ENCODE peak calls at places on chromosomes 16 and 17, in six cellular contexts. Z is stomach, E is K562, I is transverse colon, N is ovary, D is suprapubic skin. X is an unnamed sample. For H3K4me1, the result is how much of the 10 kb centered on the place peaks cover.

GRCh38 chr17:37801131-37801530 is 56.3 kb upstream of the HNF1B start:
- DNase-seq in E (no peak), N (no peak), D (no peak), Z (no peak), I (no peak), X (no peak)

GRCh38 chr17:60534010-60534555 is 8.0 kb upstream of the APPBP2 start:
- DNase-seq in Z (no peak), E (no peak), N (no peak), I (no peak), D (no peak), X (no peak)

GRCh38 chr17:31571124-31571892 is 179.8 kb downstream of the RAB11FIP4 start:
- DNase-seq in E (no peak), Z (peak), N (peak), I (peak), D (peak), X (peak)

GRCh38 chr17:67942810-67943209 is 53.5 kb downstream of the C17orf58 start:
- DNase-seq in I (no peak), D (no peak), N (no peak), Z (no peak), E (peak), X (no peak)

GRCh38 chr16:22797551-22797950 is 16.4 kb upstream of the HS3ST2 start:
- DNase-seq in Z (no peak), N (no peak), I (no peak), D (no peak), E (no peak), X (no peak)

GRCh38 chr16:30003670-30004423 is 7.0 kb downstream of the DOC2A start:
- DNase-seq in D (no peak), N (no peak), E (no peak), I (no peak), Z (no peak), X (no peak)

GRCh38 chr16:87652386-87652785 is 50.1 kb downstream of the JPH3 start:
- DNase-seq in E (no peak), D (no peak), I (no peak), Z (no peak), N (no peak), X (no peak)

GRCh38 chr16:71552698-71553503 is 24.0 kb downstream of the TAT start:
- DNase-seq in D (no peak), I (no peak), Z (no peak), E (no peak), N (no peak), X (no peak)

GRCh38 chr16:88306860-88307545 is 75.8 kb upstream of the ZNF469 start:
- DNase-seq in D (no peak), Z (no peak), E (no peak), I (no peak), N (peak), X (no peak)

GRCh38 chr17:72121164-72122001 is 563 bp downstream of the SOX9 start:
- DNase-seq in Z (peak), E (no peak), D (peak), I (peak), N (no peak), X (no peak)

GRCh38 chr16:30656974-30657865 is 1.0 kb upstream of the FBRS start:
- DNase-seq in I (peak), E (no peak), N (no peak), Z (no peak), D (no peak), X (no peak)

GRCh38 chr17:21573961-21574610 is 118.2 kb upstream of the KCNJ18 start:
- DNase-seq in Z (peak), E (no peak), N (peak), D (no peak), I (peak), X (peak)

GRCh38 chr16:61730997-61731396 is 305.2 kb downstream of the CDH8 start:
- DNase-seq in I (no peak), Z (no peak), E (no peak), D (no peak), N (no peak), X (no peak)

GRCh38 chr16:75236232-75236631 is 15.2 kb downstream of the BCAR1 start:
- DNase-seq in D (no peak), E (no peak), I (no peak), N (no peak), Z (no peak), X (no peak)

GRCh38 chr17:18377437-18378204 is at the start of gene EVPLL:
- DNase-seq in E (no peak), N (no peak), I (peak), D (no peak), Z (peak), X (peak)

GRCh38 chr17:4969551-4970231 is 2.1 kb upstream of the SPAG7 start:
- DNase-seq in I (no peak), D (no peak), Z (no peak), N (no peak), E (no peak), X (no peak)

GRCh38 chr16:11586375-11586855 is 304 bp downstream of the LITAF start:
- DNase-seq in N (no peak), D (no peak), E (no peak), I (no peak), Z (no peak), X (no peak)

DNA sequence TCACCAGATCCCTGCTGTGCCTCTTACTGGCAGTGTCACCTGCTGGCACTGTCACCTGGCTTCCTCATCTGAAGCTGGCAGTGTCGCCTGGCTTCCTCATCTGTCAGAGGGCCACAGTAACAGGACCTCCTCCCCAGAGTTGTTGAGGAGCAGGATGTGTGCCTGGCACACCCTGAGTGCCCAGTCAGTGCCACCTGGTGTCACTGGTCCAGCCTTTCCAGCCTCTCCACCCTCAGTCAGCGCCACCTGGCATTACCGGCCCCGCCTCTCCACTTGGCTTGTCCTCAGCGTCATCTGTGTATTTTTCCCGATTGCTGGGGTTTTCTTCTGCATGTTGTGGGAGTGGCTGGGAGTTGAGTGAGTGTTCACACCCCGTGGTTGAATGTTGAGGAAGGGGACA is 37.9 kb downstream of the USP10 start:
- DNase-seq in Z (peak), E (no peak), D (no peak), I (peak), N (no peak), X (no peak)
- H3K4me1 ChIP-seq in Z (half or more), E (under half), D (half or more), I (half or more), N (under half), X (under half)

GRCh38 chr16:10371592-10371991 is 14.3 kb upstream of the ATF7IP2 start:
- DNase-seq in Z (no peak), I (no peak), N (no peak), D (no peak), E (no peak), X (no peak)
- TF ChIP-seq EP300 in Z (no peak), I (no peak), N (no peak), D (no peak), E (no peak), X (no peak)

GRCh38 chr17:42252528-42253172 is 23.5 kb downstream of the STAT5B start:
- DNase-seq in I (no peak), D (no peak), E (no peak), N (no peak), Z (no peak), X (no peak)

GRCh38 chr17:42253173-42253545 is 23.0 kb downstream of the STAT5B start:
- DNase-seq in D (no peak), Z (no peak), E (no peak), I (no peak), N (no peak), X (no peak)

GRCh38 chr17:42253601-42254000 is 22.6 kb downstream of the STAT5B start:
- DNase-seq in Z (no peak), I (no peak), E (no peak), N (no peak), D (no peak), X (no peak)

GRCh38 chr17:42249681-42250446 is 26.3 kb downstream of the STAT5B start:
- DNase-seq in D (no peak), N (no peak), E (no peak), I (no peak), Z (no peak), X (no peak)

DNA sequence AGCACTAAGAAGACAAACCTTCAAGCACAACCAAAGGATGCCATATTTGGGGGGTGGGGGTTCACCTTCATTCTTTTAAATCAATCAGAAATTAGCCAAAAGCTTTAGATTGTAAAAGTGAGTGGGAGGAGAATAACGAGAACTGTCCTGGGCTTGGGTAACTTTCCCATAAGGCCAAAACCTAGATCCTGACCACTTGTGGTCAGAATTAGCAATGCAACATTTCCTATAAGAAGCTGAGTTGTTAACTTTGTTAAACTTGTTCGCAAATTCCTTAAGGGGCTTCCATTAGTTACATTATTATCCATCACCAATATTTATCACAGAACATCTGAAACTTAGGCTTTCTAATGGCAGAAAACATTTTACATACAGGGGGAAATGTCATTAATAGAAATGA is 25.1 kb downstream of the STAT5B start:
- DNase-seq in I (no peak), E (peak), D (no peak), N (no peak), Z (no peak), X (no peak)
- H3K4me1 ChIP-seq in I (under half), E (under half), D (under half), N (under half), Z (under half), X (under half)

DNA sequence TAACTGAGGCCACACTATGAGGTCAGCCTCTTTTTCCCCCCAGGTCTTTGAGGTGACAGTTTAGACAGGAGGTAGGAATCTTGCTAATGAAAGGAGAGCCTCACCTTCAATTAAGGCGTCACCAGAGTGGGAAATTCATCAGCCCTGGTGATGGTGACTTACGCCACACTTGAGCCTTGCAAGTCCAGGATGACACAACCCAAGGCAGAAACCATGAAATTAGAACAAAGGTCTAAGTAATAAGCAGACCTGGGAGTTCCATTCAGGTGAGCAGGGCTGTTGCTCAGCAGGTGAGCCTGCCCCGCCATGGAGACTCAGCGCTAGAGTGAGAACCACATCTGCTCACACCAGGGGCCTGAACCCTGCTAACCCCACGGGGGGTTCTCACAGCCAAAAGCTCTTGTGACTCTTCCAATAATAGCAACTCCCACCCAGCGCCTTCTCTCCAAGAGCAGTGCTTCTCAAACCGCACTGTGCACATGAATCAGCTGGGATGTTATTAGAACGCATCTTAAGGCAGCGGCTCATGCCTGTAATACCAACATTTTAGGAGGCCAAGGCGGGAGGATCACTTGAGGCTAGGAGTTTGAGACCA is 28.7 kb upstream of the KIFC3 start:
- DNase-seq in D (no peak), I (no peak), Z (no peak), E (no peak), N (no peak), X (no peak)
- TF ChIP-seq EP300 in D (no peak), I (no peak), Z (no peak), E (no peak), N (no peak), X (no peak)

DNA sequence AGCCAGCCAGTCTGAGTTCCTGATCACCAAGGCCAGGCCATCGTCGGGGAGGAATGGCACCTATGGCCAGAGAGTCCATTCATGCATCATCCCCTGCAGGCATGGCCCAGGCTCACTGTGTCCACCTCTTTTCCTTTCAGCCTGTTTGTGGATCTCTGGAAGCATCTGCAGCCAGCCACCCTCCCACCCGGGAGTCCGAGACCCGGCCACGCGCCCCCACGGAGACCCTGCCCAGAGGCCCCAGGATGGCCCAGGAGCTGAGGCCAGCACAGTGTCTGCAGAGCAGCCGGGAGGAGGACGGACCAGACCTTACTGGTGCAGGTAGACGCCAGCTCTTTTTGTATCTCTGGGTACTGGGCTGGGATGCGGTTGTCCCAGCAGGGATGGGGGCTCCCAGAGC is 245.1 kb upstream of the CIBAR2 start:
- DNase-seq in Z (no peak), D (no peak), E (no peak), I (no peak), N (no peak), X (no peak)
- H3K4me1 ChIP-seq in Z (half or more), D (half or more), E (half or more), I (under half), N (under half), X (under half)

GRCh38 chr17:19445105-19445504 is 34.1 kb downstream of the RNF112 start:
- DNase-seq in N (no peak), I (no peak), D (no peak), E (no peak), Z (no peak), X (no peak)

GRCh38 chr17:19443148-19443547 is 32.1 kb downstream of the RNF112 start:
- DNase-seq in Z (no peak), E (no peak), I (no peak), D (no peak), N (no peak), X (no peak)

GRCh38 chr17:19453296-19453695 is 42.3 kb downstream of the RNF112 start:
- DNase-seq in I (no peak), D (peak), E (no peak), N (no peak), Z (no peak), X (no peak)

GRCh38 chr17:19447085-19447583 is 36.1 kb downstream of the RNF112 start:
- DNase-seq in D (peak), I (peak), E (peak), N (peak), Z (peak), X (peak)

DNA sequence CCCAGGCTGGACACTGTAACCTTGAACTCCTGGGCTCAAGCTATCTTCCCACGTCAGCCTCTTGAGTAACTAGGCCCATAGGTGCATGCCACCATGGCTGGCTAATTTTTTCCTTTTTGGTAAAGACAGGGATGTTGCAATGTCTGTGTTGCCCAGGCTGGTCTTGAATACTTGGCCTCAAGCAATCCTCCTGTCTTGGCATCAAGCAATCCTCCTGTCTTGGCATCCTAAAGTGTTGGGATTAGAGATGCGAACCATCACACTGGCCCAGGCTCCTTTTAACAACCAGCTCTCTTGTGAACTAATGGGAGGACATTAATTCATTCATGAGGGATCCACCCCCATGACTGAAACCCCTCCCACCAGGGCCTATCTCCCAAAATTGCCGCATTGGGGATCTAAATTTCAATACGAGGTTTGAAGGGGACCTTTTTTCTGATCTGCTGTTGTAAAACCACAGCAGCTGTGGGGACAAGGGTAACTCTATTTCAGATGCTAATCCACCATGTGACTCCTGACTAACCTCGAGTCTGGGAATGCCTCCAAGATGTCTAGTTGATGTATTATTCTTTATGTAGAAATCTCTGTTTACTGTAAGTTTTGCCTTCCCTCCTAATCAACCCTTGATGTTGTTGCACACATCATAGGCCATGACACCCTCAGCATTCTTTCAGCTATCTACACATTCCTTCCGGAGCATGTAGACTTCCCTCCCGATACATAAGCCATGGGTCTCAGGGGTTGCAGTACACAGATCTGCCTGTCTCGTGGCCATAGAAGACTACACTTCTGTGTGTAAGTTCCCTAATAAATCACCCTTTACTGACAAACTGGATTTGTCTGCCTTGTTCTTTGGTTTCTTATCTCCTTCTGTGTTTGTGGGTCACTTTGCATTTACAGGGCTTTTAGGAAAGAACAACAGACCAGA is 37.6 kb downstream of the RNF112 start:
- DNase-seq in E (no peak), D (no peak), I (no peak), N (peak), Z (no peak), X (no peak)
- TF ChIP-seq EP300 in E (no peak), D (no peak), I (no peak), N (peak), Z (peak), X (peak)

GRCh38 chr16:8237452-8237851 is 352.9 kb downstream of the TMEM114 start:
- DNase-seq in N (no peak), Z (no peak), D (no peak), I (no peak), E (no peak), X (no peak)
- H3K4me1 ChIP-seq in N (under half), Z (under half), D (under half), I (under half), E (under half), X (under half)